ENCODE peak calls at places on chromosomes 5 and 9, in seven cellular contexts. One of them, this sample, is unnamed.

GRCh38 chr9:137301086-137301947 is 754 bp downstream of the NRARP start:
- DNase-seq in activated CD4-positive, alpha-beta T cell treated with anti-CD3 and anti-CD28 coated beads, Interleukin-2, amount 10 ng/mL, durations not matched to agents 7 days and 5 days: no peak
- DNase-seq in H54: no peak
- DNase-seq in fibroblast of lung: peak; percentile 36
- DNase-seq in renal cortical epithelial cell: no peak
- DNase-seq in fibroblast of gingiva: peak; percentile 22
- DNase-seq in COR-L47: peak; percentile 41
- DNase-seq in this sample: no peak

GRCh38 chr5:74316064-74316586 is 324.4 kb downstream of the ENC1 start:
- DNase-seq in activated CD4-positive, alpha-beta T cell treated with anti-CD3 and anti-CD28 coated beads, Interleukin-2, amount 10 ng/mL, durations not matched to agents 7 days and 5 days: no peak
- DNase-seq in H54: peak; percentile 63
- DNase-seq in fibroblast of lung: peak; percentile 83
- DNase-seq in renal cortical epithelial cell: peak; percentile 98
- DNase-seq in fibroblast of gingiva: peak; percentile 66
- DNase-seq in COR-L47: no peak
- DNase-seq in this sample: no peak

GRCh38 chr5:125549322-125549871 is 803.0 kb upstream of the ZNF608 start:
- DNase-seq in activated CD4-positive, alpha-beta T cell treated with anti-CD3 and anti-CD28 coated beads, Interleukin-2, amount 10 ng/mL, durations not matched to agents 7 days and 5 days: no peak
- DNase-seq in H54: no peak
- DNase-seq in fibroblast of lung: peak; percentile 86
- DNase-seq in renal cortical epithelial cell: peak; percentile 6
- DNase-seq in fibroblast of gingiva: peak; percentile 49
- DNase-seq in COR-L47: no peak
- DNase-seq in this sample: no peak

GRCh38 chr5:58439094-58439644 is 20.7 kb downstream of the PLK2 start:
- DNase-seq in activated CD4-positive, alpha-beta T cell treated with anti-CD3 and anti-CD28 coated beads, Interleukin-2, amount 10 ng/mL, durations not matched to agents 7 days and 5 days: no peak
- DNase-seq in H54: no peak
- DNase-seq in fibroblast of lung: no peak
- DNase-seq in renal cortical epithelial cell: no peak
- DNase-seq in fibroblast of gingiva: no peak
- DNase-seq in COR-L47: no peak
- DNase-seq in this sample: no peak

GRCh38 chr5:2023196-2023595 is 140.5 kb upstream of the IRX4 start:
- DNase-seq in activated CD4-positive, alpha-beta T cell treated with anti-CD3 and anti-CD28 coated beads, Interleukin-2, amount 10 ng/mL, durations not matched to agents 7 days and 5 days: no peak
- DNase-seq in H54: no peak
- DNase-seq in fibroblast of lung: no peak
- DNase-seq in renal cortical epithelial cell: no peak
- DNase-seq in fibroblast of gingiva: no peak
- DNase-seq in COR-L47: no peak
- DNase-seq in this sample: no peak

GRCh38 chr9:36878986-36879982 is 154.8 kb downstream of the PAX5 start:
- DNase-seq in activated CD4-positive, alpha-beta T cell treated with anti-CD3 and anti-CD28 coated beads, Interleukin-2, amount 10 ng/mL, durations not matched to agents 7 days and 5 days: no peak
- DNase-seq in H54: no peak
- DNase-seq in fibroblast of lung: no peak
- DNase-seq in renal cortical epithelial cell: no peak
- DNase-seq in fibroblast of gingiva: no peak
- DNase-seq in COR-L47: no peak
- DNase-seq in this sample: no peak

GRCh38 chr9:111069233-111069632 is 31.0 kb upstream of the LPAR1 start:
- DNase-seq in activated CD4-positive, alpha-beta T cell treated with anti-CD3 and anti-CD28 coated beads, Interleukin-2, amount 10 ng/mL, durations not matched to agents 7 days and 5 days: no peak
- DNase-seq in H54: no peak
- DNase-seq in fibroblast of lung: no peak
- DNase-seq in renal cortical epithelial cell: no peak
- DNase-seq in fibroblast of gingiva: no peak
- DNase-seq in COR-L47: no peak
- DNase-seq in this sample: no peak

GRCh38 chr9:3708751-3709150 is 182.9 kb upstream of the RFX3 start:
- DNase-seq in activated CD4-positive, alpha-beta T cell treated with anti-CD3 and anti-CD28 coated beads, Interleukin-2, amount 10 ng/mL, durations not matched to agents 7 days and 5 days: no peak
- DNase-seq in H54: no peak
- DNase-seq in fibroblast of lung: peak; percentile 15
- DNase-seq in renal cortical epithelial cell: peak; percentile 99
- DNase-seq in fibroblast of gingiva: peak; percentile 12
- DNase-seq in COR-L47: peak; percentile 88
- DNase-seq in this sample: no peak

GRCh38 chr5:167096816-167097215 is 1194.6 kb upstream of the WWC1 start:
- DNase-seq in activated CD4-positive, alpha-beta T cell treated with anti-CD3 and anti-CD28 coated beads, Interleukin-2, amount 10 ng/mL, durations not matched to agents 7 days and 5 days: no peak
- DNase-seq in H54: no peak
- DNase-seq in fibroblast of lung: peak; percentile 22
- DNase-seq in renal cortical epithelial cell: no peak
- DNase-seq in fibroblast of gingiva: no peak
- DNase-seq in COR-L47: no peak
- DNase-seq in this sample: no peak

This sample was measured in immature natural killer cell.